ENCODE peak calls at places on chromosomes 2 and 18, in five cellular contexts. A is stimulated activated CD4-positive, alpha-beta T cell treated with anti-CD3 and anti-CD28 coated beads, Interleukin-2, amount 100 ng/mL, for 24 hours; Z is BJ; B is activated T-helper 1 cell treated with Interleukin-2 at 50 U/mL for 16 hours; F is naive thymus-derived CD4-positive, alpha-beta T cell. M is an unnamed sample.

GRCh38 chr2:61426267-61426897 is 44.5 kb downstream of the USP34 start:
- DNase-seq in A (peak), B (peak), F (peak), Z (no peak), M (peak)

GRCh38 chr18:59874166-59874565 is 25.6 kb upstream of the PMAIP1 start:
- DNase-seq in Z (peak), B (no peak), A (no peak), F (no peak), M (no peak)

GRCh38 chr18:79952996-79953559 is 1.6 kb upstream of the SLC66A2 start:
- DNase-seq in B (no peak), Z (no peak), F (no peak), A (no peak), M (no peak)

GRCh38 chr2:69797836-69798465 is 31.5 kb upstream of the GMCL1 start:
- DNase-seq in F (no peak), A (no peak), Z (no peak), B (no peak), M (no peak)

GRCh38 chr2:57181315-57182038 is 865.1 kb upstream of the VRK2 start:
- DNase-seq in B (no peak), F (no peak), A (no peak), Z (no peak), M (no peak)

GRCh38 chr2:221553333-221553732 is 18.8 kb downstream of the EPHA4 start:
- DNase-seq in Z (no peak), B (no peak), A (no peak), F (no peak), M (no peak)

GRCh38 chr2:119149611-119150010 is 8.9 kb downstream of the C1QL2 start:
- DNase-seq in A (no peak), F (no peak), Z (no peak), B (no peak), M (no peak)

GRCh38 chr2:86393521-86394490 is 47.4 kb upstream of the KDM3A start:
- DNase-seq in A (no peak), B (no peak), F (no peak), Z (no peak), M (no peak)

GRCh38 chr18:49619792-49620191 is 57.9 kb downstream of the LIPG start:
- DNase-seq in B (no peak), Z (no peak), A (no peak), F (no peak), M (no peak)

GRCh38 chr2:20485612-20485926 is 38.7 kb downstream of the RHOB start:
- DNase-seq in F (no peak), B (no peak), Z (no peak), A (no peak), M (no peak)

GRCh38 chr18:41227993-41228392 is 727.0 kb upstream of the PIK3C3 start:
- DNase-seq in A (no peak), Z (no peak), F (no peak), B (no peak), M (no peak)

GRCh38 chr2:174965992-174966789 is 39.0 kb downstream of the CHN1 start:
- DNase-seq in Z (no peak), B (no peak), A (no peak), F (no peak), M (no peak)

GRCh38 chr18:43692291-43692690 is 415.0 kb upstream of the SYT4 start:
- DNase-seq in B (no peak), F (no peak), Z (peak), A (no peak), M (no peak)

GRCh38 chr2:183592271-183592670 is 468.0 kb downstream of the NUP35 start:
- DNase-seq in F (no peak), A (no peak), Z (no peak), B (no peak), M (no peak)

GRCh38 chr2:184030245-184030644 is 568.1 kb upstream of the ZNF804A start:
- DNase-seq in B (no peak), A (no peak), F (no peak), Z (no peak), M (no peak)

GRCh38 chr2:67792796-67793195 is 270.0 kb downstream of the C1D start:
- DNase-seq in B (no peak), F (no peak), Z (no peak), A (no peak), M (no peak)

GRCh38 chr2:6864938-6865345 is 765 bp downstream of the CMPK2 start:
- DNase-seq in Z (no peak), A (peak), F (no peak), B (no peak), M (no peak)

GRCh38 chr2:72146357-72147302 is 1.0 kb downstream of the CYP26B1 start:
- DNase-seq in F (no peak), A (no peak), B (no peak), Z (no peak), M (no peak)

GRCh38 chr2:8475349-8476045 is 206.4 kb upstream of the ID2 start:
- DNase-seq in A (peak), B (no peak), F (no peak), Z (no peak), M (peak)

GRCh38 chr2:133448195-133448594 is 120.1 kb downstream of the NCKAP5 start:
- DNase-seq in B (no peak), F (no peak), Z (no peak), A (no peak), M (no peak)

GRCh38 chr18:26714739-26715138 is 150.8 kb downstream of the AQP4 start:
- DNase-seq in Z (no peak), F (no peak), B (no peak), A (no peak), M (no peak)

GRCh38 chr2:113720167-113720566 is 36.3 kb downstream of the SLC35F5 start:
- DNase-seq in B (no peak), A (no peak), Z (no peak), F (no peak), M (no peak)

GRCh38 chr2:134491796-134492441 is 226.9 kb downstream of the TMEM163 start:
- DNase-seq in F (no peak), Z (no peak), B (no peak), A (no peak), M (no peak)

GRCh38 chr18:59211629-59212028 is 8.3 kb upstream of the GRP start:
- DNase-seq in B (no peak), Z (no peak), F (no peak), A (no peak), M (no peak)

GRCh38 chr2:100104718-100105677 is 37.4 kb downstream of the AFF3 start:
- DNase-seq in Z (no peak), B (peak), A (peak), F (peak), M (no peak)

GRCh38 chr2:95113464-95113863 is 8.1 kb downstream of the MRPS5 start:
- DNase-seq in B (no peak), Z (no peak), A (no peak), F (no peak), M (no peak)

GRCh38 chr2:129331638-129332037 is 647.8 kb upstream of the RAB6C start:
- DNase-seq in F (no peak), A (no peak), Z (no peak), B (no peak), M (no peak)

GRCh38 chr2:46386763-46387162 is 89.6 kb downstream of the EPAS1 start:
- DNase-seq in A (no peak), F (no peak), Z (no peak), B (no peak), M (no peak)